ENCODE peak calls at places on chromosomes 16 and 17, in seven cellular contexts. D, U, F, V, T, A and K are unnamed samples.

GRCh38 chr16:65975049-65975708 is 391.3 kb upstream of the CDH5 start:
- DNase-seq in D (no peak), U (no peak), F (no peak), V (no peak), T (no peak), A (no peak), K (no peak)

GRCh38 chr17:20230924-20231323 is 221.8 kb downstream of the SPECC1 start:
- DNase-seq in D (no peak), U (no peak), F (no peak), V (no peak), T (no peak), A (no peak), K (no peak)

GRCh38 chr16:17858061-17858460 is 387.3 kb upstream of the XYLT1 start:
- DNase-seq in D (no peak), U (no peak), F (no peak), V (no peak), T (no peak), A (no peak), K (no peak)

GRCh38 chr16:79372504-79373184 is 227.9 kb downstream of the MAF start:
- DNase-seq in D (no peak), U (no peak), F (peak), V (no peak), T (peak), A (no peak), K (no peak)

GRCh38 chr17:39769974-39770587 is 32.3 kb downstream of the GRB7 start:
- DNase-seq in D (no peak), U (peak), F (no peak), V (no peak), T (peak), A (no peak), K (no peak)

GRCh38 chr16:72590179-72590937 is 418.4 kb upstream of the PMFBP1 start:
- DNase-seq in D (no peak), U (no peak), F (no peak), V (no peak), T (no peak), A (no peak), K (no peak)

GRCh38 chr16:55643161-55643970 is 12.4 kb upstream of the SLC6A2 start:
- DNase-seq in D (peak), U (no peak), F (no peak), V (no peak), T (no peak), A (peak), K (peak)

GRCh38 chr17:7293821-7294613 is 422 bp downstream of the YBX2 start:
- DNase-seq in D (peak), U (peak), F (no peak), V (no peak), T (no peak), A (peak), K (peak)

GRCh38 chr17:82933911-82934310 is 94.1 kb upstream of the ZNF750 start:
- DNase-seq in D (peak), U (no peak), F (no peak), V (no peak), T (no peak), A (peak), K (no peak)

GRCh38 chr17:12431188-12431587 is 234.5 kb upstream of the MYOCD start:
- DNase-seq in D (no peak), U (no peak), F (no peak), V (no peak), T (no peak), A (no peak), K (no peak)

GRCh38 chr17:75271955-75272847 is 1.2 kb upstream of the MIF4GD start:
- DNase-seq in D (no peak), U (no peak), F (no peak), V (no peak), T (peak), A (no peak), K (peak)

GRCh38 chr16:10883004-10883403 is 6.0 kb downstream of the CIITA start:
- DNase-seq in D (peak), U (no peak), F (peak), V (no peak), T (no peak), A (no peak), K (peak)

GRCh38 chr17:79388556-79389295 is 222.1 kb downstream of the RBFOX3 start:
- DNase-seq in D (peak), U (no peak), F (peak), V (peak), T (no peak), A (peak), K (peak)

GRCh38 chr16:69310479-69311114 is 553 bp upstream of the VPS4A start:
- DNase-seq in D (no peak), U (no peak), F (no peak), V (no peak), T (no peak), A (no peak), K (no peak)

GRCh38 chr17:81537343-81537855 is 9.2 kb downstream of the FSCN2 start:
- DNase-seq in D (peak), U (no peak), F (no peak), V (peak), T (no peak), A (peak), K (peak)

GRCh38 chr16:57993897-57994296 is 6.6 kb downstream of the ZNF319 start:
- DNase-seq in D (no peak), U (no peak), F (no peak), V (no peak), T (no peak), A (no peak), K (no peak)

GRCh38 chr17:29140631-29141483 is 39.3 kb downstream of the MYO18A start:
- DNase-seq in D (no peak), U (peak), F (no peak), V (peak), T (peak), A (peak), K (no peak)

GRCh38 chr17:46818319-46818928 is at the start of gene WNT3:
- DNase-seq in D (no peak), U (peak), F (no peak), V (no peak), T (peak), A (peak), K (no peak)

GRCh38 chr17:63843387-63844292 is 1.2 kb upstream of the SMARCD2 start:
- DNase-seq in D (peak), U (no peak), F (peak), V (no peak), T (peak), A (peak), K (peak)

GRCh38 chr17:44693609-44694008 is 4.0 kb upstream of the CCDC43 start:
- DNase-seq in D (no peak), U (no peak), F (no peak), V (no peak), T (no peak), A (no peak), K (no peak)

GRCh38 chr16:67101683-67102082 is 8.1 kb upstream of the PHAF1 start:
- DNase-seq in D (no peak), U (no peak), F (no peak), V (no peak), T (no peak), A (no peak), K (no peak)

GRCh38 chr16:11748404-11749254 is 6.0 kb upstream of the TXNDC11 start:
- DNase-seq in D (no peak), U (no peak), F (no peak), V (no peak), T (peak), A (peak), K (no peak)

GRCh38 chr16:54897930-54898329 is 32.7 kb upstream of the IRX5 start:
- DNase-seq in D (no peak), U (no peak), F (no peak), V (no peak), T (no peak), A (no peak), K (no peak)

GRCh38 chr17:81865733-81866439 is 5.3 kb downstream of the ARHGDIA start:
- DNase-seq in D (peak), U (no peak), F (no peak), V (no peak), T (no peak), A (peak), K (peak)

GRCh38 chr17:76072149-76072858 is at the start of gene SRP68:
- DNase-seq in D (peak), U (peak), F (peak), V (peak), T (peak), A (peak), K (peak)

GRCh38 chr16:49856741-49857330 is 924 bp upstream of the ZNF423 start:
- DNase-seq in D (peak), U (no peak), F (peak), V (peak), T (peak), A (peak), K (peak)

GRCh38 chr17:2815781-2816185 is 19.5 kb downstream of the RAP1GAP2 start:
- DNase-seq in D (peak), U (no peak), F (no peak), V (no peak), T (no peak), A (no peak), K (no peak)

GRCh38 chr17:43588664-43589435 is 42.7 kb upstream of the ETV4 start:
- DNase-seq in D (no peak), U (no peak), F (no peak), V (no peak), T (no peak), A (no peak), K (no peak)

GRCh38 chr17:77388384-77389306 is 247.9 kb downstream of the SEC14L1 start:
- DNase-seq in D (no peak), U (no peak), F (no peak), V (no peak), T (no peak), A (no peak), K (peak)

GRCh38 chr17:65103896-65104295 is 33.3 kb upstream of the RGS9 start:
- DNase-seq in D (no peak), U (no peak), F (no peak), V (no peak), T (no peak), A (no peak), K (no peak)

GRCh38 chr17:50627782-50628601 is 6.7 kb upstream of the ABCC3 start:
- DNase-seq in D (peak), U (no peak), F (no peak), V (no peak), T (no peak), A (peak), K (no peak)

GRCh38 chr17:596763-597644 is 117.6 kb downstream of the VPS53 start:
- DNase-seq in D (no peak), U (no peak), F (no peak), V (no peak), T (no peak), A (no peak), K (no peak)